ENCODE peak calls at places on chromosomes 4 and X, in six cellular contexts. F is neuronal stem cell, B is H9, X is mesendoderm, Z is trophoblast cell, Y is mesenchymal stem cell. E is an unnamed sample.
A peak's percentile ranks its signal among the peaks of the same experiment; 100 is the strongest.

GRCh38 chr4:107838138-107838618 is 13.4 kb downstream of the SGMS2 start:
- DNase-seq in F (no peak), B (no peak), X (no peak), Z (no peak), Y (no peak), E (peak; percentile 25)

GRCh38 chr4:57190651-57191481 is 80.7 kb upstream of the IGFBP7 start:
- DNase-seq in F (peak; percentile 47), B (peak; percentile 84), X (peak; percentile 84), Z (peak; percentile 15), Y (peak; percentile 26), E (peak; percentile 13)

GRCh38 chrX:134512566-134512965 is 52.6 kb downstream of the HPRT1 start:
- DNase-seq in F (no peak), B (no peak), X (peak; percentile 84), Z (peak; percentile 69), Y (peak; percentile 84), E (peak; percentile 89)

GRCh38 chr4:78482281-78482680 is 69.3 kb upstream of the ANXA3 start:
- DNase-seq in F (no peak), B (no peak), X (no peak), Z (peak; percentile 7), Y (no peak), E (no peak)

GRCh38 chr4:108651068-108651794 is 832 bp downstream of the OSTC start:
- DNase-seq in F (peak; percentile 9), B (no peak), X (peak; percentile 34), Z (peak; percentile 3), Y (peak; percentile 68), E (peak; percentile 72)

GRCh38 chr4:6105311-6105911 is 87.2 kb upstream of the C4orf50 start:
- DNase-seq in F (no peak), B (peak; percentile 61), X (peak; percentile 54), Z (no peak), Y (no peak), E (no peak)

GRCh38 chrX:141787655-141788054 is 50.5 kb upstream of the MAGEC3 start:
- DNase-seq in F (no peak), B (no peak), X (no peak), Z (no peak), Y (no peak), E (no peak)

GRCh38 chrX:136112286-136112685 is 35.0 kb upstream of the FHL1 start:
- DNase-seq in F (no peak), B (no peak), X (no peak), Z (no peak), Y (no peak), E (no peak)

GRCh38 chr4:168683595-168683994 is 186.7 kb downstream of the PALLD start:
- DNase-seq in F (no peak), B (no peak), X (no peak), Z (no peak), Y (peak; percentile 52), E (peak; percentile 79)

GRCh38 chrX:138709886-138710285 is 1.6 kb downstream of the FGF13 start:
- DNase-seq in F (peak; percentile 2), B (no peak), X (peak; percentile 25), Z (no peak), Y (no peak), E (no peak)

GRCh38 chr4:144709159-144709558 is 63.2 kb downstream of the HHIP start:
- DNase-seq in F (no peak), B (no peak), X (peak; percentile 96), Z (no peak), Y (peak; percentile 21), E (peak; percentile 89)

GRCh38 chrX:109626637-109627036 is 1.7 kb upstream of the KCNE5 start:
- DNase-seq in F (no peak), B (no peak), X (no peak), Z (no peak), Y (no peak), E (no peak)

GRCh38 chrX:43970528-43970927 is 2.7 kb downstream of the NDP start:
- DNase-seq in F (no peak), B (no peak), X (peak; percentile 28), Z (no peak), Y (no peak), E (peak; percentile 68)

GRCh38 chr4:103756736-103757135 is 37.0 kb upstream of the TACR3 start:
- DNase-seq in F (no peak), B (no peak), X (no peak), Z (no peak), Y (no peak), E (no peak)

GRCh38 chrX:13201605-13202219 is 118.1 kb downstream of the ATXN3L start:
- DNase-seq in F (no peak), B (peak; percentile 85), X (peak; percentile 18), Z (no peak), Y (no peak), E (no peak)

GRCh38 chr4:108272566-108272965 is 103.8 kb upstream of the LEF1 start:
- DNase-seq in F (no peak), B (no peak), X (no peak), Z (no peak), Y (peak; percentile 87), E (peak; percentile 70)

GRCh38 chr4:173009129-173009823 is 159.3 kb upstream of the GALNT7 start:
- DNase-seq in F (no peak), B (no peak), X (no peak), Z (no peak), Y (peak; percentile 74), E (peak; percentile 76)

GRCh38 chr4:128596844-128597243 is 212.7 kb upstream of the JADE1 start:
- DNase-seq in F (no peak), B (no peak), X (no peak), Z (no peak), Y (peak; percentile 83), E (peak; percentile 46)

GRCh38 chr4:21304061-21304541 is 603.8 kb downstream of the PACRGL start:
- DNase-seq in F (peak; percentile 42), B (peak; percentile 80), X (peak; percentile 89), Z (no peak), Y (peak; percentile 12), E (no peak)

GRCh38 chr4:104064650-104065577 is 345.1 kb upstream of the TACR3 start:
- DNase-seq in F (peak; percentile 38), B (peak; percentile 61), X (peak; percentile 63), Z (peak; percentile 12), Y (peak; percentile 64), E (no peak)

GRCh38 chr4:71602271-71602890 is 181.5 kb downstream of the GC start:
- DNase-seq in F (no peak), B (no peak), X (no peak), Z (no peak), Y (peak; percentile 91), E (peak; percentile 3)

GRCh38 chr4:172758586-172759340 is 409.8 kb upstream of the GALNT7 start:
- DNase-seq in F (no peak), B (no peak), X (no peak), Z (peak; percentile 34), Y (peak; percentile 74), E (peak; percentile 89)

GRCh38 chr4:6198768-6199343 is 1.5 kb downstream of the JAKMIP1 start:
- DNase-seq in F (peak; percentile 37), B (peak; percentile 92), X (peak; percentile 96), Z (no peak), Y (peak; percentile 2), E (no peak)

GRCh38 chr4:122793811-122794210 is 32.8 kb upstream of the FGF2 start:
- DNase-seq in F (no peak), B (no peak), X (no peak), Z (no peak), Y (no peak), E (no peak)

GRCh38 chr4:122797405-122798094 is 29.1 kb upstream of the FGF2 start:
- DNase-seq in F (no peak), B (no peak), X (no peak), Z (no peak), Y (no peak), E (no peak)

GRCh38 chr4:122796801-122797404 is 29.7 kb upstream of the FGF2 start:
- DNase-seq in F (no peak), B (peak; percentile 86), X (peak; percentile 83), Z (no peak), Y (no peak), E (peak; percentile 28)

GRCh38 chr4:122798917-122799316 is 27.7 kb upstream of the FGF2 start:
- DNase-seq in F (no peak), B (no peak), X (no peak), Z (no peak), Y (no peak), E (no peak)

DNA sequence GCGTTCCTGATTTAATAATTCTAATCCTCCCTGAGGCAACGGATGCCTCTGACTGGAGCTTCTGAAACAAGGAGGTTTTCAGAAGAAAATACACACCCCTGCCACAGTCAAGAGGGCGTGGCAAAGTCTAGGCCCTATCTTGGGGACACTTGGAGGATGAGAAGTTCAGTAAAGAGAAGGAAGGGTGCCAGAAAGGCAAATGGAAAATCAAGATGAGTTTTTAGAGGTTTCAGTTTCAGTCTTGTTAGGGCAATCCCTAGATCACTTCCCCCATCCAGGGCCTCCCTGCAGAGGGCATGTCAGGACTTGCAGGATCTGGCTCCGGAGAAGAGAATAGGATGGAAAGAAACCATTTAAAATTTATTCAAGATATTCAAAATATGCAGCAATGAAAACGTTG is 28.5 kb upstream of the FGF2 start:
- DNase-seq in F (peak; percentile 11), B (peak; percentile 74), X (peak; percentile 70), Z (peak; percentile 21), Y (peak; percentile 92), E (peak; percentile 94)
- H2BK120ac ChIP-seq in F (no peak overlapping the region), B (no peak overlapping the region), X (no peak overlapping the region), Z (peak overlapping the region; percentile 94), Y (no peak overlapping the region), E (peak overlapping the region; percentile 97)

GRCh38 chr4:122785099-122785498 is 41.5 kb upstream of the FGF2 start:
- DNase-seq in F (no peak), B (no peak), X (no peak), Z (no peak), Y (no peak), E (no peak)
- H2BK120ac ChIP-seq in F (no peak overlapping the region), B (peak overlapping the region; percentile 23), X (no peak overlapping the region), Z (no peak overlapping the region), Y (no peak overlapping the region), E (no peak overlapping the region)

GRCh38 chr4:99950913-99951254 is 809 bp upstream of the H2AZ1 start:
- DNase-seq in F (no peak), B (no peak), X (no peak), Z (no peak), Y (no peak), E (no peak)
- H2BK120ac ChIP-seq in F (no peak overlapping the region), B (no peak overlapping the region), X (no peak overlapping the region), Z (peak overlapping the region; percentile 47), Y (no peak overlapping the region), E (no peak overlapping the region)

GRCh38 chr4:143184503-143185252 is at the start of gene USP38:
- DNase-seq in F (peak; percentile 88), B (peak; percentile 95), X (peak; percentile 98), Z (peak; percentile 96), Y (peak; percentile 98), E (peak; percentile 94)
- H2BK120ac ChIP-seq in F (no peak within 1 kb of the TSS), B (no peak within 1 kb of the TSS), X (no peak within 1 kb of the TSS), Z (peak within 1 kb of the TSS; percentile 4), Y (peak within 1 kb of the TSS; percentile 97), E (peak within 1 kb of the TSS; percentile 57)